ENCODE peak calls at places on chromosomes 4 and X, in ten cellular contexts. W is mammary epithelial cell, C is SJSA1, S is tibial nerve, X is psoas muscle, L is A673, T is fibroblast of lung, H is GM23248, R is hepatocyte, B is gastrocnemius medialis. Y is an unnamed sample. For H3K9me3, the result is how much of the 10 kb centered on the place peaks cover.

GRCh38 chr4:145815626-145816025 is 123.0 kb downstream of the ZNF827 start:
- DNase-seq in L (no peak), X (no peak), W (no peak), H (peak), C (no peak), S (no peak), R (no peak), B (no peak), T (peak), Y (no peak)

GRCh38 chrX:56728321-56728720 is 722 bp upstream of the NBDY start:
- DNase-seq in W (no peak), B (no peak), R (no peak), T (peak), L (peak), X (no peak), S (no peak), C (peak), H (peak), Y (no peak)

GRCh38 chr4:138263438-138263837 is 21.3 kb upstream of the SLC7A11 start:
- DNase-seq in L (no peak), R (no peak), H (peak), S (no peak), B (no peak), T (peak), C (no peak), W (peak), X (no peak), Y (no peak)

GRCh38 chr4:179678093-179678804 is 2236.0 kb upstream of the AGA start:
- DNase-seq in L (no peak), X (no peak), H (no peak), S (no peak), T (peak), R (no peak), W (no peak), B (no peak), C (no peak), Y (no peak)

GRCh38 chrX:42577936-42578335 is 200.0 kb downstream of the PPP1R2C start:
- DNase-seq in W (no peak), H (no peak), C (no peak), R (peak), B (no peak), T (no peak), S (no peak), X (no peak), L (no peak), Y (no peak)

GRCh38 chrX:68732906-68733493 is 85.5 kb downstream of the STARD8 start:
- DNase-seq in S (peak), C (peak), L (peak), R (peak), H (peak), W (peak), T (peak), B (no peak), X (peak), Y (peak)

GRCh38 chr4:26424143-26424542 is 66.1 kb downstream of the CCKAR start:
- DNase-seq in W (no peak), L (no peak), B (no peak), X (no peak), R (no peak), S (no peak), C (no peak), H (no peak), T (no peak), Y (no peak)

GRCh38 chrX:123184199-123184857 is at the start of gene GRIA3:
- DNase-seq in X (no peak), C (no peak), R (no peak), T (peak), H (peak), S (no peak), B (no peak), W (no peak), L (no peak), Y (no peak)

GRCh38 chrX:102979536-102979935 is 42.5 kb downstream of the RAB40AL start:
- DNase-seq in H (no peak), R (no peak), C (no peak), B (no peak), S (no peak), W (peak), X (no peak), T (no peak), L (no peak), Y (no peak)

GRCh38 chr4:186069734-186070133 is 778 bp downstream of the TLR3 start:
- DNase-seq in S (no peak), C (no peak), R (no peak), B (no peak), W (no peak), H (no peak), L (no peak), X (no peak), T (no peak), Y (no peak)

GRCh38 chrX:150898343-150899190 is at the start of gene CD99L2:
- DNase-seq in C (peak), W (peak), T (peak), L (peak), B (peak), S (peak), R (peak), X (peak), H (peak), Y (peak)

GRCh38 chrX:150899191-150899757 is 806 bp upstream of the CD99L2 start:
- DNase-seq in W (peak), X (peak), C (peak), L (peak), R (peak), T (peak), S (peak), B (peak), H (peak), Y (no peak)

GRCh38 chrX:150893936-150894335 is 4.5 kb downstream of the CD99L2 start:
- DNase-seq in W (no peak), L (no peak), B (no peak), S (no peak), R (no peak), H (no peak), T (no peak), C (no peak), X (no peak), Y (no peak)

GRCh38 chrX:150896632-150897031 is 1.8 kb downstream of the CD99L2 start:
- DNase-seq in W (no peak), L (no peak), B (no peak), R (no peak), H (no peak), S (no peak), X (no peak), C (no peak), T (no peak), Y (no peak)

DNA sequence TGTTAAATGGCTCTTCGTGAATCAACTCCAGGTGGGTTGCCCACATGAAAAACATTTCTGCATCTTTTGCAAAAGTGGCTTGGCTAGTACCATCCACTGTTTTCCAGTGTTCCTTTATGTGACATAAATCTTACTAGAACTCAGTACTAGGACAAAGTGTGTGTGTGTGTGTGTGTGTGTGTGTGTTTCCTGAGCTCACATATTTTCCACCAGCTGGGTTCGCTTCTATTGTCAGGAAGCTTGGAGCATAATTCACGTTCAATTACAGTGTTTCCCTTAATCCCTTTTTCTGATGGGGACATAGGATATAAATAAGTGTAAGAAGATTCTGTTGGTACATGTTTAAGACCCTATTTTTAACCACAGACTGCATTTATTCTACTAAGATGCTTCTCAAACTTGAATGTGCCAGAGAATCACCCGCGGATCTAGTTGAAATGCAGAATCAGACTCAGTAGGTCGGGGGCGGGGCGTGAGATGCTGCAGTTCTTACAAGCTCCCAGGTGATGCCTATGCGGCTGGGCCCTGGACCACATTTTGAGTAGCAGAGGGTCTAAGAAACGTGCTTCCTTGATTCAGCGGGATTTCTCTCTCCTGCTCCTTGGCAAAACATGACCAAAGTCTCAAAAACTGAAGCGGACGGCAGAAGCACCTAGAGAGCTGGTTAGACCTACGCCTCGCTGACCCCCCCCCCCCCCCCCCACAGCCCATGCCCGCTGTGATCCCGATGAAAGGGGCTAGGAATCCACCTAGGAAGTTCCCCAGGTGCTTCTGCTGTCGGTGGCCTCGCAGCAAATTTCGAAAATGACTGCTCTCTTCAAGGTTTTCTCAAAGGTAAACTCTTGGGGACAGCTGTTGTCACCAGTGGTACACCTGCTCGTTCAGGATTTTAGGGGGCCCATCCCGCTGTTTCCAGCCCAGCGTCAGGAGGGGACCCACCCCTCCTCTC is 823 bp downstream of the CD99L2 start:
- DNase-seq in X (peak), C (peak), H (peak), R (peak), S (no peak), L (peak), B (peak), W (peak), T (peak), Y (no peak)
- H3K27ac ChIP-seq in X (peak), C (peak), H (no peak), R (peak), S (peak), L (peak), B (peak), W (peak), T (peak), Y (peak)

GRCh38 chrX:38326086-38326485 is 1.2 kb downstream of the RPGR start:
- DNase-seq in R (no peak), B (no peak), C (no peak), L (no peak), H (peak), W (no peak), T (no peak), S (no peak), X (no peak), Y (no peak)
- H3K4me3 ChIP-seq in R (peak), B (peak), C (peak), L (peak), H (peak), W (no peak), T (peak), S (peak), X (peak), Y (peak)

GRCh38 chrX:45196701-45197100 is 4.0 kb downstream of the DIPK2B start:
- DNase-seq in X (no peak), B (no peak), R (no peak), H (peak), C (no peak), L (no peak), W (no peak), T (peak), S (no peak), Y (no peak)
- H3K9me3 ChIP-seq in X (under half), B (under half), R (under half), H (under half), C (under half), L (under half), W (under half), T (under half), S (under half), Y (under half)

GRCh38 chrX:47180346-47180745 is 13.3 kb upstream of the UBA1 start:
- DNase-seq in W (no peak), S (no peak), R (no peak), C (no peak), L (no peak), T (no peak), X (no peak), B (no peak), H (no peak), Y (no peak)

GRCh38 chrX:47181301-47181700 is 12.3 kb upstream of the UBA1 start:
- DNase-seq in R (no peak), W (no peak), S (no peak), L (no peak), H (no peak), X (no peak), T (no peak), B (no peak), C (no peak), Y (no peak)

GRCh38 chrX:47178337-47178736 is 15.3 kb upstream of the UBA1 start:
- DNase-seq in X (no peak), C (no peak), S (no peak), B (no peak), T (no peak), R (no peak), L (no peak), W (no peak), H (no peak), Y (no peak)

GRCh38 chrX:47179928-47180255 is 13.7 kb upstream of the UBA1 start:
- DNase-seq in X (no peak), L (no peak), H (no peak), T (no peak), C (no peak), B (no peak), W (no peak), S (no peak), R (no peak), Y (no peak)

GRCh38 chrX:47179221-47179927 is 14.3 kb upstream of the UBA1 start:
- DNase-seq in L (no peak), W (peak), S (no peak), R (no peak), H (peak), B (peak), X (peak), C (no peak), T (no peak), Y (peak)
- H3K27ac ChIP-seq in L (no peak), W (peak), S (no peak), R (no peak), H (peak), B (peak), X (no peak), C (no peak), T (no peak), Y (peak)

DNA sequence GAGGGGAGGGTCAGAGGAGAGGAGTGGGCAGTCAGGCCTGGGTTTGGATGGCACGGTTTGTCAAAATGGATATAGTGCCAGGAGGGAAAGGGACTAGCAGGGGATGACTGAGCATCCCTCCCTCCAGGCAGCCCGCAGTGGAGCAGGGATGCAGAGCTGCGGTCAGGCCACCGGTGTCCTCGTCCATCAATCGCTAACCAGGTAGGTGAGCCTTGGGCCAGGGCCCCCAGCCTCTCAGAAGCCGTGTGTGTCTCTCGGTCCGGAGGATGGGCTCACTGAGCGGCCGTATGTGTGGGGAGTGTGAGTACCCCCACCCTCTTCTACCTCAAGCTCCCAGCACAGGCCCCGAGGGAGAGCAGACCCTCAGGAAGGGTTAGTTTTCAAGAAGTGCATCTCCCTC is 538 bp upstream of the CYTL1 start:
- DNase-seq in S (no peak), R (no peak), B (no peak), H (no peak), L (no peak), T (no peak), C (no peak), X (no peak), W (no peak), Y (peak)
- H3K4me3 ChIP-seq in S (no peak), R (no peak), B (no peak), H (no peak), L (no peak), T (no peak), C (no peak), X (no peak), W (no peak), Y (no peak)

GRCh38 chrX:15163131-15163530 is 106.8 kb downstream of the ASB9 start:
- DNase-seq in S (no peak), R (no peak), H (no peak), X (no peak), B (no peak), T (no peak), W (no peak), C (no peak), L (no peak), Y (no peak)

GRCh38 chrX:15157624-15158023 is 112.3 kb downstream of the ASB9 start:
- DNase-seq in S (no peak), X (no peak), B (no peak), R (no peak), T (no peak), H (no peak), C (no peak), W (no peak), L (no peak), Y (no peak)

GRCh38 chrX:15160558-15160957 is 109.3 kb downstream of the ASB9 start:
- DNase-seq in C (no peak), H (no peak), T (no peak), R (no peak), X (no peak), W (no peak), B (no peak), L (no peak), S (no peak), Y (no peak)

GRCh38 chrX:15158736-15159406 is 111.0 kb downstream of the ASB9 start:
- DNase-seq in X (no peak), C (no peak), R (no peak), S (no peak), T (no peak), W (peak), L (no peak), H (peak), B (no peak), Y (no peak)

DNA sequence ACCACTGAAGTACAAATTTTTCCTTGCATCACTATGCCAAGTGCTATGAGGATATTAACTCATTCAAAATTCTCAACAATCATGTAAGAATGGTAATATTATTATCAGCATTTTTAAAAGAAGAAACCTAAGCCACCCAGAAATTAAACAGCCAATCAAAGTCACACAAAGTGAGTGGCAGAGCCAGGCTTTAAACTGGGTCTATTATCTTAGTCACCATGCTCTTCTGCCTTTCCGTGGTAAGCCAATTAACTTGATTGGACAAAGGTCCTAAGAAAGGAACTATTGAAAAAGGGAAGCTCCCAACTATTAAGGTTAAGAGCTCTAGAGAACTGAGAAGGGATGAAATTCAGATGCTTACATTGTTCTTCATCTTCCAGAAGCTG is 111.5 kb downstream of the ASB9 start:
- DNase-seq in T (no peak), S (no peak), X (no peak), H (no peak), W (no peak), B (no peak), L (no peak), C (no peak), R (no peak), Y (no peak)
- H3K9me3 ChIP-seq in T (under half), S (under half), X (under half), H (under half), W (under half), B (under half), L (under half), C (under half), R (under half), Y (under half)

GRCh38 chr4:106314960-106315359 is 1.0 kb downstream of the TBCK start:
- DNase-seq in H (no peak), S (no peak), T (no peak), B (no peak), L (no peak), R (no peak), X (no peak), W (no peak), C (no peak), Y (no peak)
- H3K27ac ChIP-seq in H (peak), S (no peak), T (peak), B (peak), L (peak), R (peak), X (no peak), W (peak), C (no peak), Y (no peak)

GRCh38 chr4:163610642-163611041 is 116.2 kb downstream of the TMA16 start:
- DNase-seq in B (no peak), R (no peak), S (no peak), L (no peak), W (no peak), X (no peak), H (no peak), T (no peak), C (no peak), Y (no peak)
- H3K4me3 ChIP-seq in B (no peak), R (no peak), S (no peak), L (no peak), W (no peak), X (peak), H (no peak), T (no peak), C (no peak), Y (no peak)

GRCh38 chr4:11624370-11624769 is 195.7 kb upstream of the HS3ST1 start:
- DNase-seq in H (no peak), C (no peak), R (no peak), T (no peak), S (no peak), X (no peak), L (no peak), B (no peak), W (peak), Y (no peak)

GRCh38 chr4:11626046-11626445 is 197.4 kb upstream of the HS3ST1 start:
- DNase-seq in T (no peak), C (no peak), H (no peak), B (no peak), R (no peak), W (peak), X (no peak), L (no peak), S (no peak), Y (no peak)

GRCh38 chr4:11622961-11623725 is 194.4 kb upstream of the HS3ST1 start:
- DNase-seq in W (peak), L (no peak), S (no peak), H (no peak), C (no peak), R (no peak), T (no peak), X (no peak), B (no peak), Y (no peak)

GRCh38 chr4:11623726-11624037 is 195.0 kb upstream of the HS3ST1 start:
- DNase-seq in W (peak), X (no peak), S (no peak), B (no peak), R (peak), L (no peak), T (peak), H (no peak), C (no peak), Y (no peak)

DNA sequence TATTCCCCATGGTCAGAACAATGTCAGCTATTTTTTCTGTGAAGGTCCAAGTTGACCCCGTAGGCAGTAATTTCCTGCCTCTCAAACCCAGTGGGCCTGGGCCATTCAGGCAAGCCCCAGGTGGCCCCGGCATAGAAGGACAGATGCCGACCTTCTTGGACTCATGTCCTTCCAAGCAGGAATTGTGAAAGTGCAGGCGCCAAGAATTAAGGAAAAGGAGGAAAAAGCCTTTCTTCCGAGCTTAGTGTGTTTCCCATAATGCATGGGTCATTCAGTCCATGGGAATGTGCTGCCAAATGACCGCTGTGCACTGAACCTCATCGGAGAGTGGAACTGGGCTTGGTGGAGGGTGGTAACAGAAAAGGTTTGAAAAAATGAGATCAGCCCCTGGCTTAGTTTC is 196.5 kb upstream of the HS3ST1 start:
- DNase-seq in W (no peak), S (no peak), R (no peak), T (no peak), X (no peak), H (no peak), L (no peak), B (no peak), C (no peak), Y (no peak)
- H3K9me3 ChIP-seq in W (under half), S (under half), R (under half), T (under half), X (under half), H (under half), L (under half), B (under half), C (under half), Y (under half)

GRCh38 chrX:70998402-70999027 is 67.6 kb upstream of the SLC7A3 start:
- DNase-seq in B (no peak), W (peak), L (peak), X (no peak), R (peak), T (peak), C (peak), H (peak), S (no peak), Y (no peak)
- H3K27ac ChIP-seq in B (no peak), W (no peak), L (no peak), X (no peak), R (no peak), T (no peak), C (no peak), H (no peak), S (no peak), Y (no peak)